ENCODE peak calls at places on chromosomes 16 and 17, in four cellular contexts. E is neural crest cell, I is A549, T is Peyer's patch. U is an unnamed sample.

GRCh38 chr16:77213542-77214108 is 14.4 kb downstream of the SYCE1L start:
- DNase-seq in E (no peak), I (peak), T (no peak), U (no peak)

GRCh38 chr17:34974794-34975428 is 5.4 kb upstream of the LIG3 start:
- DNase-seq in E (no peak), I (no peak), T (no peak), U (no peak)

GRCh38 chr16:57190136-57190535 is 4.0 kb downstream of the RSPRY1 start:
- DNase-seq in E (no peak), I (no peak), T (no peak), U (no peak)

GRCh38 chr17:81432873-81433451 is 37.7 kb downstream of the BAHCC1 start:
- DNase-seq in E (no peak), I (no peak), T (no peak), U (no peak)

GRCh38 chr17:64575431-64575830 is 68.7 kb downstream of the CEP95 start:
- DNase-seq in E (no peak), I (no peak), T (no peak), U (no peak)

GRCh38 chr17:15263206-15263579 is 1.9 kb downstream of the PMP22 start:
- DNase-seq in E (no peak), I (peak), T (peak), U (no peak)

GRCh38 chr16:48907906-48908634 is 298.1 kb upstream of the N4BP1 start:
- DNase-seq in E (no peak), I (no peak), T (no peak), U (no peak)

GRCh38 chr17:76948726-76949342 is 80.6 kb downstream of the MGAT5B start:
- DNase-seq in E (no peak), I (no peak), T (no peak), U (no peak)

GRCh38 chr16:88030498-88030897 is 79.3 kb downstream of the BANP start:
- DNase-seq in E (no peak), I (no peak), T (no peak), U (no peak)

GRCh38 chr17:81859906-81860755 is at the start of gene P4HB:
- DNase-seq in E (peak), I (no peak), T (no peak), U (peak)

GRCh38 chr16:50368410-50369132 is at the start of gene BRD7:
- DNase-seq in E (peak), I (peak), T (peak), U (no peak)

GRCh38 chr16:7590934-7591333 is 258.3 kb downstream of the RBFOX1 start:
- DNase-seq in E (no peak), I (no peak), T (no peak), U (no peak)

GRCh38 chr17:19342611-19343255 is 19.8 kb downstream of the B9D1 start:
- DNase-seq in E (no peak), I (no peak), T (peak), U (no peak)

GRCh38 chr17:9566067-9566466 is 9.6 kb downstream of the STX8 start:
- DNase-seq in E (no peak), I (no peak), T (no peak), U (no peak)

GRCh38 chr17:39757931-39758873 is 20.5 kb downstream of the GRB7 start:
- DNase-seq in E (no peak), I (no peak), T (peak), U (no peak)

GRCh38 chr17:18014006-18014405 is 25.0 kb downstream of the ATPAF2 start:
- DNase-seq in E (no peak), I (no peak), T (no peak), U (no peak)

GRCh38 chr16:30054959-30055553 is 10.5 kb upstream of the ALDOA start:
- DNase-seq in E (no peak), I (peak), T (peak), U (peak)

GRCh38 chr17:44220211-44221071 is 966 bp upstream of the UBTF start:
- DNase-seq in E (peak), I (no peak), T (peak), U (no peak)

GRCh38 chr16:58196898-58197313 is 1.0 kb downstream of the CSNK2A2 start:
- DNase-seq in E (no peak), I (no peak), T (no peak), U (no peak)

GRCh38 chr17:76124582-76125390 is 16.3 kb downstream of the FOXJ1 start:
- DNase-seq in E (no peak), I (peak), T (no peak), U (peak)

GRCh38 chr16:30342751-30343490 is 12.2 kb downstream of the CD2BP2 start:
- DNase-seq in E (no peak), I (no peak), T (no peak), U (no peak)

GRCh38 chr17:39001703-39002637 is 34.8 kb upstream of the FBXO47 start:
- DNase-seq in E (no peak), I (no peak), T (peak), U (no peak)

GRCh38 chr17:48809182-48809581 is 7.8 kb downstream of the TTLL6 start:
- DNase-seq in E (no peak), I (no peak), T (peak), U (no peak)

GRCh38 chr17:46212634-46213435 is 19.6 kb upstream of the KANSL1 start:
- DNase-seq in E (peak), I (peak), T (peak), U (peak)

GRCh38 chr16:57505169-57505568 is 18.9 kb upstream of the DOK4 start:
- DNase-seq in E (no peak), I (no peak), T (no peak), U (no peak)

GRCh38 chr16:81775570-81775969 is 3.5 kb upstream of the PLCG2 start:
- DNase-seq in E (no peak), I (no peak), T (no peak), U (no peak)

GRCh38 chr16:30030841-30031413 is at the start of gene TLCD3B:
- DNase-seq in E (no peak), I (no peak), T (no peak), U (peak)

GRCh38 chr17:30379303-30380105 is 777 bp downstream of the CPD start:
- DNase-seq in E (no peak), I (peak), T (peak), U (no peak)

GRCh38 chr17:16425698-16426659 is 10.6 kb downstream of the TRPV2 start:
- DNase-seq in E (no peak), I (no peak), T (no peak), U (no peak)

GRCh38 chr16:19307587-19308241 is 22.2 kb downstream of the CLEC19A start:
- DNase-seq in E (peak), I (no peak), T (no peak), U (no peak)

GRCh38 chr16:73057369-73058210 is 9.7 kb upstream of the ZFHX3 start:
- DNase-seq in E (no peak), I (no peak), T (peak), U (no peak)

DNA sequence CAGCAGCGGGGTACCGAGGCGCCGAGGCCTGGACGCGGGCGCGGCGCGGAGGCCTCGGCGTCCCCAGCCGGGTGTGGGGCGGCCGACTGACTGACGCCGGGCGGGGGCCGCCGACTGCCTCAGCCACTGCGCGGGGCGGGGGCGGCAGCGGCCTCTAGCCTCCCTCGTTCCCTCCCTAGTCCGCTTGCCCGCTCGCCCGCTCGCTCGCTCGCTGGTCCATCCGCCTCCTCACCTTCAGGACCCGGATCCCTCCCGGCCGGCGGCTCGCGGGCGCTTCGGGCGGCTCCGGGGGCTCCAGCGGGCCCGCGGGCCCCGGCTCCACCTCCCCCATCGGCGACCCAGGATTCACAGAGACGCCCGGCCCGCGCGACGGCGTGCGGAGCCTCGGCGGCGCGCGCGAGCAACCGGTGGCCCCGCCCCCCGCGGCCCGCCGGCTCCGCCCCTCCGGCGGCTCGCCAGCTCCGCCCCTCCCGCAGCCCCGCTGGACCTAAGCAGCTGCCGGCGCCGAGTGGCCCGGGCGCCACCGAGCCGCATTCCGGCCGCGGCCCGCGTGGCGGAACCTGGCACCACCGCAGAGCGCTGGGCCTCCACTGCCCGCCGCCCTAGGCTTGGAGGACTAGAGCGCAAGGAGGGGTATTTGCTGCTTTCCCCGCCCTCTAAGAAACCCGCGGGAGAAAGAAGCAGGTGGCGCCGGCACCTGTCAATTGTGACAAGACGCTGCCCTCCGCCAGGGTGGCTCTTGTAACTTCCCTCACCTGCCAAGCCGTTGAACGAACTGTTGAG is 773 bp downstream of the PHLPP2 start:
- DNase-seq in E (peak), I (peak), T (peak), U (peak)
- TF ChIP-seq CTCF in E (peak), I (no peak), T (peak), U (no peak)

GRCh38 chr17:72745241-72745640 is 347.2 kb downstream of the SLC39A11 start:
- DNase-seq in E (no peak), I (no peak), T (no peak), U (no peak)

GRCh38 chr17:72754513-72754912 is 338.0 kb downstream of the SLC39A11 start:
- DNase-seq in E (no peak), I (no peak), T (no peak), U (no peak)

GRCh38 chr17:72747416-72747815 is 345.1 kb downstream of the SLC39A11 start:
- DNase-seq in E (no peak), I (no peak), T (peak), U (no peak)

GRCh38 chr17:72751746-72752145 is 340.7 kb downstream of the SLC39A11 start:
- DNase-seq in E (no peak), I (no peak), T (no peak), U (no peak)

GRCh38 chr17:72749119-72749572 is 343.3 kb downstream of the SLC39A11 start:
- DNase-seq in E (no peak), I (no peak), T (peak), U (no peak)
- TF ChIP-seq CTCF in E (no peak), I (no peak), T (no peak), U (no peak)

GRCh38 chr17:57461082-57461481 is 204.8 kb downstream of the MSI2 start:
- DNase-seq in E (no peak), I (no peak), T (no peak), U (peak)

GRCh38 chr17:57459286-57459915 is 203.1 kb downstream of the MSI2 start:
- DNase-seq in E (no peak), I (peak), T (no peak), U (no peak)

GRCh38 chr17:57457188-57457587 is 200.9 kb downstream of the MSI2 start:
- DNase-seq in E (no peak), I (no peak), T (no peak), U (no peak)

GRCh38 chr17:57456622-57457021 is 200.3 kb downstream of the MSI2 start:
- DNase-seq in E (no peak), I (no peak), T (no peak), U (no peak)

GRCh38 chr17:57458718-57459285 is 202.5 kb downstream of the MSI2 start:
- DNase-seq in E (no peak), I (no peak), T (no peak), U (no peak)
- TF ChIP-seq CTCF in E (no peak), I (no peak), T (no peak), U (no peak)

GRCh38 chr16:75591001-75591852 is 25.0 kb downstream of the GABARAPL2 start:
- DNase-seq in E (no peak), I (no peak), T (no peak), U (no peak)
- TF ChIP-seq CTCF in E (no peak), I (no peak), T (no peak), U (no peak)

DNA sequence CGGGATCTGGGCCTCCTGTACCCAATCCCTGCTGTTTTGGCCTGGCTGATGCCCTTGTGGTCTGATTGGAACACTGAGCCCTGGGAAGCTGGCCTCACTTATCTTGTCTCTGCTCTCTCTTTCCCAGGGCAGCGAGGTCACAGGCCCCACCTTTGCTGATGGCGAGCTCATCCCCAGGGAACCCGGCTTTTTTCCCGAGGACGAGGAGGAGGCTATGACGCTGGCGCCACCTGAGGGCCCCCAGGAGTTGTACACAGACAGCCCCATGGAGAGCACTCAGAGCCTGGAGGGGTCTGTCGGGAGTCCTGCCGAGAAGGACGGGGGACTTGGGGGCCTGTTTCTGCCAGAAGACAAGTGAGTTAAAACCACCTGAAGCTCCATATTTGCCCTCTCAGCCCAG is 126.0 kb downstream of the RAB11FIP4 start:
- DNase-seq in E (no peak), I (no peak), T (no peak), U (no peak)
- TF ChIP-seq CTCF in E (peak), I (peak), T (peak), U (peak)

GRCh38 chr17:1108810-1109605 is 70.8 kb downstream of the ABR start:
- DNase-seq in E (no peak), I (peak), T (peak), U (no peak)

GRCh38 chr17:1108560-1108809 is 71.3 kb downstream of the ABR start:
- DNase-seq in E (no peak), I (no peak), T (no peak), U (no peak)

GRCh38 chr17:1110524-1110843 is 69.3 kb downstream of the ABR start:
- DNase-seq in E (no peak), I (no peak), T (no peak), U (no peak)

GRCh38 chr17:1110844-1111598 is 68.8 kb downstream of the ABR start:
- DNase-seq in E (no peak), I (peak), T (peak), U (no peak)

DNA sequence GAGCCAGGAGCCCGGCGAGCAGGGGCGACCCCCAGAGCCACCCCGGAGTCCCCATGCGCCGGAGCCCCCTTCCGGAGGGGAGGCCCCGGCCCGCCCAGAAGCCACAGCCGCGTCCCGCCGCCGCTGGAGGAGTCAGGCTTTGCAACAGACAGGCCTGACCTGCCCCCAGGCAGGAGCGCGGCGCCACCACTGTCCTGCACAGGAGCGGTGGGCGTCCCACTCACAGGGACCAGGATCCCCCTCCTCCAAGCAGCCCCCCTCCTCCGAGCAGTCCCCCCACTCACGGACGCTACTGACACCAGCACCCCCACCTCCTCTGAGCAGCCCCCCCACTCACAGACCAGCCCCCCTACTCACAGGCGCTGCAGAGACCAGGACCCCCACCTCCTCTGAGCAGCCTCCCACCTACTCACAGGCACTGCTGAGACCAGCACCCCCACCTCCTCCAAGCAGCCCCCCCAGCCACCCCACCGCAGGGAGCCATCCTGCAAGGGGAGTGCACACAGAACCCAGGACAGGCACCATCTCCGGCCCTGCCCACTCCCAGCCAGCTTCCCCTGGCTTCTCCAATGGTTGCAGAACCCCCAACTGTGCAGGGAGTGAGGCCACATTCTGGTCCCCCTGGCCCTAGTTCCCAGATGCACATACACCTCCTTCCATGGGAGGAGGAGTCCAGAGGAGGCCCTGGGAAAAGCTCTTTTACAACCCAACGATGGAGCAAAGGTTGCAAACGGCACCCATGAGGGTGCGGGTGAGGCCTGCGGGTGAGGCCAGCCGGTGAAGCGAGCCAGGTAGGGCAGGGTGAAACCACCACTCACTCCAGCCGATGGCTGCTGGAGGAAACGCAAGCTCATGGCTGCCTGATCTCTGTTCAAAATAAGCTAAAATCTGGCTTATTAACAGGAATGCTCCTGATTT is 69.9 kb downstream of the ABR start:
- DNase-seq in E (peak), I (no peak), T (peak), U (no peak)
- TF ChIP-seq CTCF in E (peak), I (no peak), T (peak), U (no peak)

GRCh38 chr17:4584125-4584834 is at the start of gene SMTNL2:
- DNase-seq in E (peak), I (peak), T (no peak), U (peak)
- TF ChIP-seq CTCF in E (peak), I (peak), T (no peak), U (no peak)

GRCh38 chr16:67922740-67923139 is 8.9 kb downstream of the CTRL start:
- DNase-seq in E (no peak), I (no peak), T (no peak), U (no peak)

GRCh38 chr16:67922221-67922620 is 9.4 kb downstream of the CTRL start:
- DNase-seq in E (no peak), I (no peak), T (no peak), U (no peak)

GRCh38 chr16:67917852-67918236 is 13.8 kb downstream of the CTRL start:
- DNase-seq in E (no peak), I (peak), T (no peak), U (no peak)

GRCh38 chr16:67917140-67917851 is 14.4 kb downstream of the CTRL start:
- DNase-seq in E (no peak), I (no peak), T (no peak), U (no peak)

GRCh38 chr16:67919618-67920210 is 11.9 kb downstream of the CTRL start:
- DNase-seq in E (no peak), I (no peak), T (no peak), U (no peak)
- TF ChIP-seq CTCF in E (no peak), I (no peak), T (no peak), U (peak)

DNA sequence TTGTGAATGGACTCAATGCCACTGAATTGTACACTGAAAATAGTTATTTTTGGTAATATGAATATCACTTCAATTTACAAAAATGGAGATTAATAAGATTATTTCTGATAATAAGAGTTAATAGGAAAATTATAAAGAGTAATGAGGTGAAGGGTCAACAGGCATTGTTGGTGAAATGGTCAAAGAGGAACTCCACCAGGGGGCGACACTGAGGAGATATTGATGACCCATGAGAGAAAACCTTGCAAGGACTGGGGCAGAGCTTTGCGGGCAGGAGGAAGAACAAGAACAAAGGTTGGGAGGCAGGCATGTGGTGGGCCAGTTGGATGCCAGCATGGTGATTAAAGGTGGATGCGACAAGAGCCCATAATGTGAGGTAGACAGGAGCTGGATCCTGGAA is 74.0 kb upstream of the XYLT1 start:
- DNase-seq in E (peak), I (no peak), T (peak), U (no peak)
- TF ChIP-seq CTCF in E (peak), I (no peak), T (peak), U (peak)

DNA sequence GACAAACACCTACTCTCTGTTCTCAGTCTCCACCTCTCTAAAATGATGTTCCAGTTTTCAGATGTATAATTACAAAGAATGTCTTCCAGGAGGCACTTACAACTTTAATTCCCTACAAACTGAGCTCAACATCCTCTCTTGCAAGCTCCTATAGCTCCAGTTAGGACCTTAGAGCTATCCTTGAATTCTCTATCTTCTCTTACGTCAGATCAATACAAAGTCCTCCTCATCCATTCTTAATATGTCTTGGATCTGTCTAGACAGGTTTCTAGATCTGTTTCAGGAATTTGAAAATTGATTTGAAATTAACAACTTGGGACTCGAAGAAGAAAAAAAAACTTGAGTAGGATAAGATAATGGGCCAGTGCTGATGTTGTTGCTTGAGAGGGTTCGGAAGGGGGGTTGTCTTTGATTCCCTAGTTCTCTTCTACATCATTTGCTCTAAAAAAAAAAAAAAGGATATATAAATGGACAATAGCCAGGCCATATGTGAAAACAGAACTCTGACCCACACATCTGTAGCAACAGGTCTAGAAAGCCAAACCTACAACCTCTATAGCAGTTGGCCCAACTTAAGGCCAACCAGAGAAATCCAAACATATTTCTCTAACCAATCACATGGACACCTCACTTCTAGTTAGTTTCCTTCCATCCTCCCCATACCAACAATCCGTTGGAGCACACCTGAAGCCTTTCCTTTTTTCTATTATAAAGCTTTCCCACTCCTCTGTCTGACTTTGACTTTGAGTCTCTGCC is 746 bp upstream of the APOH start:
- DNase-seq in E (no peak), I (no peak), T (no peak), U (no peak)
- TF ChIP-seq CTCF in E (no peak), I (no peak), T (no peak), U (no peak)

U was measured in D721Med.